ENCODE peak calls at places on chromosomes 13 and 19, in four cellular contexts. Q is SK-N-SH, B is K562, D is H1. M is an unnamed sample.

GRCh38 chr13:89930861-89931260 is 1416.6 kb upstream of the MIR17HG start:
- DNase-seq in Q (no peak), B (no peak), D (no peak), M (no peak)

GRCh38 chr13:27830010-27830409 is 37.7 kb downstream of the GSX1 start:
- DNase-seq in Q (peak), B (peak), D (peak), M (peak)

GRCh38 chr13:109858319-109858718 is 71.9 kb upstream of the IRS2 start:
- DNase-seq in Q (no peak), B (no peak), D (no peak), M (no peak)

GRCh38 chr19:53808710-53809125 is 15.4 kb downstream of the NLRP12 start:
- DNase-seq in Q (peak), B (no peak), D (no peak), M (peak)

GRCh38 chr19:40921005-40921897 is 39.2 kb upstream of the CYP2A7 start:
- DNase-seq in Q (no peak), B (no peak), D (no peak), M (no peak)

GRCh38 chr19:1566392-1567115 is 1.6 kb downstream of the MEX3D start:
- DNase-seq in Q (peak), B (no peak), D (peak), M (peak)

GRCh38 chr19:39524495-39524894 is 8.2 kb downstream of the EID2B start:
- DNase-seq in Q (no peak), B (no peak), D (no peak), M (no peak)

GRCh38 chr13:42807236-42807635 is 25.9 kb downstream of the FAM216B start:
- DNase-seq in Q (no peak), B (no peak), D (no peak), M (no peak)

GRCh38 chr19:17219286-17219685 is 4.1 kb downstream of the USE1 start:
- DNase-seq in Q (no peak), B (no peak), D (no peak), M (no peak)

GRCh38 chr19:52992109-52993004 is 21.4 kb upstream of the ERVV-1 start:
- DNase-seq in Q (peak), B (peak), D (peak), M (peak)

GRCh38 chr19:38596057-38596981 is 21.4 kb downstream of the MAP4K1 start:
- DNase-seq in Q (peak), B (peak), D (peak), M (peak)

GRCh38 chr19:32189956-32190706 is 155.3 kb upstream of the ZNF507 start:
- DNase-seq in Q (no peak), B (no peak), D (peak), M (no peak)

GRCh38 chr19:17725422-17726078 is 6.3 kb downstream of the MAP1S start:
- DNase-seq in Q (peak), B (peak), D (peak), M (peak)

GRCh38 chr19:13692096-13692495 is 72.2 kb upstream of the MRI1 start:
- DNase-seq in Q (no peak), B (no peak), D (no peak), M (no peak)

GRCh38 chr19:15683411-15683810 is 10.5 kb downstream of the CYP4F12 start:
- DNase-seq in Q (no peak), B (no peak), D (no peak), M (no peak)

GRCh38 chr19:2209408-2209807 is 26.7 kb downstream of the PLEKHJ1 start:
- DNase-seq in Q (no peak), B (no peak), D (no peak), M (no peak)

GRCh38 chr13:72692884-72693514 is 34.4 kb downstream of the MZT1 start:
- DNase-seq in Q (no peak), B (no peak), D (no peak), M (no peak)

GRCh38 chr19:11539495-11540365 is 1.1 kb downstream of the CNN1 start:
- DNase-seq in Q (peak), B (peak), D (peak), M (peak)

GRCh38 chr19:37931941-37932655 is 25.1 kb downstream of the SIPA1L3 start:
- DNase-seq in Q (no peak), B (no peak), D (peak), M (peak)

GRCh38 chr19:54388001-54388802 is 23.5 kb upstream of the LAIR1 start:
- DNase-seq in Q (no peak), B (no peak), D (no peak), M (peak)

GRCh38 chr13:36612242-36612641 is 61.6 kb upstream of the SERTM1 start:
- DNase-seq in Q (no peak), B (no peak), D (no peak), M (peak)

GRCh38 chr19:8438236-8438635 is 6.5 kb upstream of the HNRNPM start:
- DNase-seq in Q (no peak), B (no peak), D (no peak), M (no peak)

GRCh38 chr13:39789451-39789850 is 134.0 kb downstream of the COG6 start:
- DNase-seq in Q (no peak), B (no peak), D (no peak), M (no peak)

GRCh38 chr13:85806553-85807175 is 7.4 kb upstream of the SLITRK6 start:
- DNase-seq in Q (peak), B (no peak), D (no peak), M (no peak)

GRCh38 chr13:111210488-111210887 is 95.4 kb downstream of the ARHGEF7 start:
- DNase-seq in Q (no peak), B (no peak), D (no peak), M (no peak)

GRCh38 chr19:15247107-15248014 is 15.1 kb upstream of the EPHX3 start:
- DNase-seq in Q (no peak), B (no peak), D (no peak), M (no peak)

GRCh38 chr19:29785955-29786589 is 25.7 kb upstream of the CCNE1 start:
- DNase-seq in Q (no peak), B (peak), D (peak), M (peak)

GRCh38 chr19:2217591-2217990 is 18.5 kb downstream of the PLEKHJ1 start:
- DNase-seq in Q (no peak), B (no peak), D (no peak), M (no peak)

GRCh38 chr13:39599842-39600241 is 3.2 kb downstream of the LHFPL6 start:
- DNase-seq in Q (peak), B (no peak), D (no peak), M (no peak)

GRCh38 chr13:113759525-113760137 is 605 bp downstream of the TMEM255B start:
- DNase-seq in Q (peak), B (no peak), D (no peak), M (no peak)

GRCh38 chr19:14093117-14093784 is 2.7 kb upstream of the SAMD1 start:
- DNase-seq in Q (no peak), B (no peak), D (no peak), M (no peak)

GRCh38 chr13:26719356-26719945 is 41.1 kb downstream of the GPR12 start:
- DNase-seq in Q (no peak), B (no peak), D (no peak), M (no peak)

GRCh38 chr13:26722321-26722720 is 38.3 kb downstream of the GPR12 start:
- DNase-seq in Q (no peak), B (no peak), D (no peak), M (no peak)

GRCh38 chr13:26718872-26719271 is 41.7 kb downstream of the GPR12 start:
- DNase-seq in Q (no peak), B (no peak), D (no peak), M (no peak)

GRCh38 chr13:26718146-26718545 is 42.4 kb downstream of the GPR12 start:
- DNase-seq in Q (no peak), B (no peak), D (no peak), M (no peak)

GRCh38 chr13:26721251-26721939 is 39.2 kb downstream of the GPR12 start:
- DNase-seq in Q (no peak), B (no peak), D (no peak), M (no peak)
- TF ChIP-seq TEAD4 in Q (no peak), B (no peak), D (no peak), M (no peak)

GRCh38 chr13:97621631-97622030 is 187.7 kb downstream of the RAP2A start:
- DNase-seq in Q (no peak), B (no peak), D (peak), M (peak)

GRCh38 chr13:97630725-97631124 is 196.8 kb downstream of the RAP2A start:
- DNase-seq in Q (no peak), B (no peak), D (no peak), M (no peak)

GRCh38 chr13:97631158-97631557 is 197.2 kb downstream of the RAP2A start:
- DNase-seq in Q (no peak), B (no peak), D (peak), M (peak)

GRCh38 chr13:97629601-97630272 is 195.8 kb downstream of the RAP2A start:
- DNase-seq in Q (no peak), B (no peak), D (no peak), M (no peak)

GRCh38 chr13:97627566-97627965 is 193.6 kb downstream of the RAP2A start:
- DNase-seq in Q (no peak), B (peak), D (no peak), M (peak)
- TF ChIP-seq TEAD4 in Q (no peak), B (no peak), D (no peak), M (no peak)

GRCh38 chr13:106533101-106533939 is 2.1 kb downstream of the EFNB2 start:
- DNase-seq in Q (peak), B (no peak), D (peak), M (peak)
- TF ChIP-seq TEAD4 in Q (no peak), B (no peak), D (no peak), M (no peak)

GRCh38 chr13:21109168-21109567 is 47.8 kb upstream of the LATS2 start:
- DNase-seq in Q (no peak), B (no peak), D (no peak), M (no peak)
- TF ChIP-seq TEAD4 in Q (no peak), B (no peak), D (no peak), M (no peak)

DNA sequence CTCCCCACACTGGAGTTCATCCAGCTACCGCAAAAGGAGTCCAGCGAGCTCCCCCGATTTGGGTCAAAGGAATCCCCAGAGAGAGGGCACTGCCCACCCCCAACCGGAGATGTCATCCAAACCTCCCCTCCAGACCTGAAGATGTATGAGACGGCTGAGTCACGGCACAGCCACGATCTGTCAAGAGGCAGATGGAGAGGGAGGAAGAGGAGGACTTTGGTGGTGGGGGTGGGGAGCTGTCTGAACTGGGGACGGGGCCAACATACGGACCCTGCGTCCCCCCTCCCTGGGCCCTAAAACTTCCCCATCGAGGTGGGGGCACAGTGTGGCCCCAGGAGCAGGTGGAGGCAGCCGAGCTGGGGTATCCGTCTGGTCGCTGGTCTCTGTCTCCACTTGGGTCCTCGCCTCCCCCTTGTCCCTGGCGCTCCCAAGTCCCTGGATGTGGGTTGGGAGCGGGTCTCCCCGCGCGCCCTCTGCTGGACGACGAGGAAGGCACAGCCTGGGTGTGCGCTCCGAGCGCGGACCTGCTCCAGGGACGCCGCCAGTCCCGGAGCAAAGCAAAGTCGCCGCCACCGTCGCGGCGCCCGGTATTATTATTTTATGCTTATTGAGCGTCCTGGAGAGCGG is 3.8 kb downstream of the PDE4A start:
- DNase-seq in Q (peak), B (peak), D (peak), M (peak)
- TF ChIP-seq TEAD4 in Q (no peak), B (no peak), D (no peak), M (no peak)

GRCh38 chr13:99380402-99380801 is 73.2 kb upstream of the GPR183 start:
- DNase-seq in Q (no peak), B (no peak), D (peak), M (no peak)
- TF ChIP-seq TEAD4 in Q (no peak), B (no peak), D (no peak), M (no peak)

GRCh38 chr19:49459388-49459787 is 6.4 kb downstream of the ALDH16A1 start:
- DNase-seq in Q (peak), B (no peak), D (no peak), M (no peak)
- TF ChIP-seq TEAD4 in Q (no peak), B (no peak), D (no peak), M (no peak)

M was measured in WTC11.